ENCODE peak calls at places on chromosomes 4 and X, in nine cellular contexts. H is NCI-H1105; L is AG08396; F is effector CD4-positive, alpha-beta T cell; O is naive thymus-derived CD8-positive, alpha-beta T cell; Y is foreskin fibroblast; C is ovary; G is islet precursor cell; D is SW 1271. N is an unnamed sample.

GRCh38 chr4:169243808-169244207 is 26.9 kb downstream of the SH3RF1 start:
- DNase-seq in H (no peak), D (no peak), Y (no peak), O (no peak), C (no peak), F (no peak), G (no peak), L (no peak), N (no peak)

GRCh38 chrX:9378980-9379696 is 85.7 kb upstream of the TBL1X start:
- DNase-seq in G (no peak), D (no peak), F (no peak), H (no peak), C (no peak), L (no peak), O (no peak), Y (peak; percentile 12), N (no peak)

GRCh38 chrX:70166601-70167590 is 10.4 kb upstream of the DGAT2L6 start:
- DNase-seq in C (no peak), H (no peak), F (no peak), L (peak; percentile 12), O (no peak), Y (peak; percentile 70), G (peak; percentile 61), D (no peak), N (no peak)

GRCh38 chrX:17405225-17405969 is 30.4 kb downstream of the NHS start:
- DNase-seq in L (peak; percentile 18), F (no peak), O (no peak), D (peak; percentile 49), Y (peak; percentile 22), G (peak; percentile 60), C (no peak), H (no peak), N (no peak)

GRCh38 chr4:182555997-182556418 is 312.8 kb downstream of the TENM3 start:
- DNase-seq in Y (peak; percentile 25), C (no peak), D (no peak), G (no peak), O (no peak), F (no peak), H (peak; percentile 14), L (peak; percentile 40), N (no peak)

GRCh38 chr4:36285784-36286480 is 4.5 kb downstream of the DTHD1 start:
- DNase-seq in O (peak; percentile 62), D (no peak), F (peak; percentile 44), C (no peak), Y (no peak), H (no peak), L (no peak), G (no peak), N (peak; percentile 29)

GRCh38 chrX:103276581-103277002 is at the start of gene TCEAL5:
- DNase-seq in F (no peak), H (peak; percentile 75), G (no peak), Y (no peak), L (no peak), D (no peak), C (peak; percentile 53), O (peak; percentile 52), N (no peak)

GRCh38 chr4:183808102-183808466 is 97.0 kb upstream of the STOX2 start:
- DNase-seq in Y (no peak), L (no peak), O (no peak), H (no peak), F (no peak), D (no peak), G (no peak), C (no peak), N (no peak)

GRCh38 chrX:153441981-153442380 is 3.9 kb downstream of the TREX2 start:
- DNase-seq in H (no peak), L (no peak), F (no peak), G (no peak), D (no peak), C (no peak), Y (no peak), O (no peak), N (no peak)

GRCh38 chr4:13980317-13980716 is 352.8 kb upstream of the BOD1L1 start:
- DNase-seq in H (no peak), D (no peak), G (peak; percentile 71), C (no peak), Y (peak; percentile 93), O (no peak), F (no peak), L (peak; percentile 80), N (no peak)

GRCh38 chr4:170339522-170339921 is 249.8 kb upstream of the AADAT start:
- DNase-seq in Y (no peak), G (peak; percentile 52), F (no peak), C (no peak), D (no peak), L (no peak), O (no peak), H (no peak), N (no peak)

GRCh38 chr4:184349283-184350039 is 124.9 kb downstream of the IRF2 start:
- DNase-seq in G (no peak), D (no peak), O (no peak), L (no peak), C (peak; percentile 54), Y (no peak), F (no peak), H (no peak), N (no peak)

GRCh38 chr4:35772291-35772690 is 472.0 kb downstream of the ARAP2 start:
- DNase-seq in D (no peak), H (no peak), G (no peak), L (no peak), O (no peak), C (no peak), Y (no peak), F (no peak), N (no peak)

GRCh38 chr4:86977621-86978184 is 42.9 kb downstream of the AFF1 start:
- DNase-seq in L (peak; percentile 34), C (no peak), G (no peak), O (no peak), H (no peak), D (no peak), F (no peak), Y (peak; percentile 80), N (no peak)

N was measured in activated T-helper 1 cell treated with Interleukin-2 at 50 U/mL for 16 hours.